ENCODE peak calls at places on chromosomes 7 and 10, in ten cellular contexts. I is endodermal cell; T is CD4-positive, CD25-positive, alpha-beta regulatory T cell; J is naive thymus-derived CD4-positive, alpha-beta T cell; S is K562; O is heart left ventricle; W is IMR-90; Q is CD8-positive, alpha-beta memory T cell; M is fibroblast of lung; H is mammary epithelial cell. K is an unnamed sample.

GRCh38 chr7:108581655-108582491 is 12.2 kb downstream of the DNAJB9 start:
- DNase-seq in O (no peak), M (peak; percentile 15), S (no peak), J (no peak), W (no peak), I (peak; percentile 56), Q (no peak), H (peak; percentile 11), T (no peak), K (no peak)

GRCh38 chr10:103564799-103565365 is 71.4 kb downstream of the NEURL1 start:
- DNase-seq in T (peak; percentile 7), O (no peak), J (no peak), H (no peak), M (no peak), W (no peak), Q (no peak), I (peak; percentile 92), S (peak; percentile 62), K (no peak)

GRCh38 chr10:69787681-69788080 is 14.0 kb upstream of the COL13A1 start:
- DNase-seq in T (no peak), O (no peak), M (no peak), W (no peak), Q (no peak), I (no peak), J (no peak), H (no peak), S (no peak), K (no peak)

GRCh38 chr10:97643586-97643985 is 3.1 kb downstream of the PI4K2A start:
- DNase-seq in T (no peak), Q (no peak), H (no peak), I (no peak), J (no peak), O (no peak), M (no peak), W (no peak), S (no peak), K (no peak)

GRCh38 chr10:79447911-79448731 is 2.7 kb upstream of the ZCCHC24 start:
- DNase-seq in H (no peak), M (no peak), Q (no peak), I (no peak), J (no peak), W (no peak), T (no peak), S (no peak), O (no peak), K (peak; percentile 21)

GRCh38 chr7:2774935-2775334 is 69.2 kb downstream of the GNA12 start:
- DNase-seq in W (no peak), M (no peak), Q (no peak), S (no peak), I (no peak), O (no peak), J (no peak), T (no peak), H (no peak), K (no peak)

GRCh38 chr7:19112290-19113000 is 5.0 kb downstream of the TWIST1 start:
- DNase-seq in J (no peak), Q (no peak), I (peak; percentile 65), W (peak; percentile 57), O (peak; percentile 21), T (no peak), S (no peak), H (no peak), M (peak; percentile 87), K (peak; percentile 42)

GRCh38 chr10:126393076-126393475 is 4.8 kb upstream of the ADAM12 start:
- DNase-seq in Q (no peak), T (no peak), S (no peak), J (no peak), H (no peak), M (no peak), W (no peak), I (no peak), O (no peak), K (no peak)

GRCh38 chr7:35749548-35749947 is 51.3 kb upstream of the SEPTIN7 start:
- DNase-seq in J (no peak), W (peak; percentile 23), H (no peak), O (peak; percentile 72), Q (no peak), I (no peak), T (no peak), S (no peak), M (no peak), K (no peak)

GRCh38 chr7:104240400-104240799 is 32.6 kb upstream of the ORC5 start:
- DNase-seq in H (no peak), J (no peak), M (no peak), O (no peak), Q (no peak), I (no peak), T (no peak), S (no peak), W (no peak), K (no peak)

DNA sequence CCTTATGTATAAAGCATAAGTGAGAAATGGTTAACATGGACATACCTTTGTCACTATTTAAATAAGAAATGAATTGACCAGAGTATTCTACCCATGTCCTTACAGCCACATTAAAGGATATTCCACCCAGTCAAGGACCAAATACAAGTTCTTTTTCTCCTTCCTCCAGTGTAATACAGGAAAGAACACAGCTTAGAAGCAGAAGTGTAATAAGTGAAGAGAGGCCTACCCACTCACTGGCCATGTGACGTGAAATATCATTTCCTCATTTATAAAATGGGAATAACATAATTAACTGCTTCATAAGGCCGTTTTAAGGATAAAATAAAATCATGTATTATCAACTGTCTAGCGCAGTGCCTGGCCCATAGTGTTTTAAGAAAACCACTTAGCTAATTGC is 81.8 kb downstream of the DOCK4 start:
- DNase-seq in I (no peak), S (no peak), Q (no peak), T (no peak), J (no peak), M (no peak), H (no peak), O (no peak), W (no peak), K (no peak)
- H3K36me3 ChIP-seq in I (no peaks in the 10 kb centered on the region), S (no peaks in the 10 kb centered on the region), Q (no peaks in the 10 kb centered on the region), T (no peaks in the 10 kb centered on the region), J (no peaks in the 10 kb centered on the region), M (no peaks in the 10 kb centered on the region), H (no peaks in the 10 kb centered on the region), O (no peaks in the 10 kb centered on the region), W (no peaks in the 10 kb centered on the region), K (no peaks in the 10 kb centered on the region)

DNA sequence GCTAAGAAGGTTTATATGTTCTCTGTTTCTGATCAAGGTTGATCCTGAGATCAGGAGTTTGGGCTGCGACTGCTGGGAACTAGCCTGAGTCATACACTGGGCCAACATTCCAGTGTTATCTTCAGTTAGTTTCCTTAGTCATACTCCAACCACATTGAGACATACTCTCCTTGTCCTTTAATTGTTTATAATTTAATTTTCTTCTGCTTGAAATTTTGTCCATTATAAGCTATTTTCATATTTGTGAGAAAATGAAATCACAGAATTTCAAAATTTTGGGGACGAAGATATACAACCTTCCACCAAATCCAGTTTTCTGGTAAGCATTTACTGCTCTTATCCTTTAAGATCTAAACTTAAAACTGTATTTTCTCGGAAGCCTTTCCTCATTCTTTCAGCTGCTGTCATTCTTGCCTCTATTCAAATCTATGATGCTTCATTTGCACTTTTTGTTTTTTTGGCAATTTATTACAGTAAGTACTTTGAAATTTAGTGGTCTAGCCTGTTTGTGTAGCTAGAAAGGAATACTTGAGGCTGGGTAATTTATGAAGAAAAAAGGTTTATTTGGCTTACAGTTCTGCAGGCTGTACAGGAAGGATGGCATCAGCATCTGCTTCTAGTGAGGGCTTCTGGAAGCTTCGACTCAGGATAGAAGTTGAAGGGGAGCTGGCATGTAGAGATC is 63.4 kb upstream of the POT1 start:
- DNase-seq in H (peak; percentile 71), I (no peak), T (no peak), Q (no peak), J (no peak), S (peak; percentile 78), O (no peak), W (peak; percentile 92), M (peak; percentile 95), K (peak; percentile 53)
- H3K4me3 ChIP-seq in H (no peak overlapping the region), I (no peak overlapping the region), T (no peak overlapping the region), Q (no peak overlapping the region), J (no peak overlapping the region), S (no peak overlapping the region), O (no peak overlapping the region), W (peak overlapping the region; percentile 13), M (no peak overlapping the region), K (no peak overlapping the region)

GRCh38 chr10:71940752-71941151 is 23.4 kb upstream of the CHST3 start:
- DNase-seq in W (no peak), M (no peak), S (no peak), Q (no peak), I (no peak), H (no peak), O (no peak), T (no peak), J (no peak), K (no peak)
- H3K9me3 ChIP-seq in W (peaks cover 28% of the 10 kb centered on the region), M (no peaks in the 10 kb centered on the region), S (peaks cover 6% of the 10 kb centered on the region), Q (peaks cover 13% of the 10 kb centered on the region), I (peaks cover 22% of the 10 kb centered on the region), H (peaks cover 11% of the 10 kb centered on the region), O (peaks cover 23% of the 10 kb centered on the region), T (peaks cover 24% of the 10 kb centered on the region), J (peaks cover 24% of the 10 kb centered on the region), K (peaks cover 7% of the 10 kb centered on the region)

DNA sequence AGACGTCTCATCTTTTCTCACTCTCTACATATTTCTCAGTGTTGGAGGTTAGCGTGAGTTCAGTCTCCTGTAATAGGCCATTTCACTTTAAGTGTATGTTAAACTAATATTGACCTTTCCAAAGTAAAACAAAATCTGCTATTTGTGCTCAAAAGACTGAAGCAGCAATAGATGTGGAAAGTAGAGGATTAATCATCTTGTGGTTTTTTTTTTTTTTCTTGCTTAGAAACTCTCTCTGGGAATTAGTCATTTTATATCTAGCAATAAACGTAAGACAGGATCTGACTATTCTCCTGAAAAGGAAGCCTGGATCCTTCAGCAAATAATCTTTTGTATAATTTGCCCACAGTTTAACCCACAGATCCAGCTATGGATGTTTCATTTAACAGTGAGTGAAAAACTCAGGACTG is 81.7 kb downstream of the NRP1 start:
- DNase-seq in W (peak; percentile 89), S (no peak), O (no peak), J (no peak), Q (no peak), T (no peak), M (peak; percentile 88), H (peak; percentile 82), I (no peak), K (no peak)
- H3K36me3 ChIP-seq in W (peaks cover 31% of the 10 kb centered on the region), S (no peaks in the 10 kb centered on the region), O (peaks cover 94% of the 10 kb centered on the region), J (no peaks in the 10 kb centered on the region), Q (no peaks in the 10 kb centered on the region), T (no peaks in the 10 kb centered on the region), M (peaks cover 22% of the 10 kb centered on the region), H (peaks cover 34% of the 10 kb centered on the region), I (peaks cover 84% of the 10 kb centered on the region), K (no peaks in the 10 kb centered on the region)